ENCODE peak calls at places on chromosomes 1 and 21, in six cellular contexts. One of them, this sample, is unnamed.

GRCh38 chr21:44260791-44261190 is 906 bp downstream of the DNMT3L start:
- DNase-seq in AG10803: no peak
- DNase-seq in HFF-Myc: no peak
- DNase-seq in Panc1: no peak
- DNase-seq in WTC11: no peak
- DNase-seq in heart left ventricle: no peak
- DNase-seq in this sample: no peak

GRCh38 chr21:45559216-45560105 is 17.2 kb upstream of the SLC19A1 start:
- DNase-seq in Panc1: no peak
- DNase-seq in AG10803: no peak
- DNase-seq in HFF-Myc: no peak
- DNase-seq in heart left ventricle: no peak
- DNase-seq in WTC11: no peak
- DNase-seq in this sample: no peak

GRCh38 chr1:30527511-30528140 is 195.8 kb downstream of the MATN1 start:
- DNase-seq in heart left ventricle: no peak
- DNase-seq in AG10803: no peak
- DNase-seq in HFF-Myc: no peak
- DNase-seq in WTC11: no peak
- DNase-seq in Panc1: no peak
- DNase-seq in this sample: no peak

GRCh38 chr1:118944546-118944945 is 43.6 kb downstream of the TBX15 start:
- DNase-seq in heart left ventricle: no peak
- DNase-seq in WTC11: no peak
- DNase-seq in AG10803: no peak
- DNase-seq in Panc1: no peak
- DNase-seq in HFF-Myc: no peak
- DNase-seq in this sample: no peak

GRCh38 chr1:228396770-228397453 is 9.7 kb downstream of the TRIM11 start:
- DNase-seq in heart left ventricle: peak; percentile 44
- DNase-seq in WTC11: no peak
- DNase-seq in Panc1: no peak
- DNase-seq in HFF-Myc: no peak
- DNase-seq in AG10803: no peak
- DNase-seq in this sample: no peak

GRCh38 chr1:41751804-41752513 is 166.8 kb downstream of the HIVEP3 start:
- DNase-seq in Panc1: no peak
- DNase-seq in AG10803: peak; percentile 40
- DNase-seq in heart left ventricle: no peak
- DNase-seq in WTC11: no peak
- DNase-seq in HFF-Myc: no peak
- DNase-seq in this sample: no peak

GRCh38 chr21:44699502-44700001 is 2.6 kb downstream of the KRTAP10-12 start:
- DNase-seq in heart left ventricle: no peak
- DNase-seq in Panc1: no peak
- DNase-seq in HFF-Myc: no peak
- DNase-seq in WTC11: no peak
- DNase-seq in AG10803: no peak
- DNase-seq in this sample: no peak

GRCh38 chr21:45208627-45208951 is 79.1 kb downstream of the POFUT2 start:
- DNase-seq in AG10803: no peak
- DNase-seq in heart left ventricle: no peak
- DNase-seq in WTC11: no peak
- DNase-seq in Panc1: no peak
- DNase-seq in HFF-Myc: no peak
- DNase-seq in this sample: peak; percentile 30

GRCh38 chr1:82114887-82115286 is 314.2 kb downstream of the ADGRL2 start:
- DNase-seq in HFF-Myc: no peak
- DNase-seq in heart left ventricle: no peak
- DNase-seq in Panc1: no peak
- DNase-seq in AG10803: no peak
- DNase-seq in WTC11: no peak
- DNase-seq in this sample: no peak

GRCh38 chr1:37875833-37876232 is 16.4 kb upstream of the MTF1 start:
- DNase-seq in heart left ventricle: no peak
- DNase-seq in AG10803: no peak
- DNase-seq in Panc1: no peak
- DNase-seq in WTC11: no peak
- DNase-seq in HFF-Myc: no peak
- DNase-seq in this sample: no peak
- TF ChIP-seq CTCF in heart left ventricle: no peak
- TF ChIP-seq CTCF in AG10803: no peak
- TF ChIP-seq CTCF in Panc1: no peak
- TF ChIP-seq CTCF in WTC11: no peak
- TF ChIP-seq CTCF in HFF-Myc: no peak
- TF ChIP-seq CTCF in this sample: no peak

DNA sequence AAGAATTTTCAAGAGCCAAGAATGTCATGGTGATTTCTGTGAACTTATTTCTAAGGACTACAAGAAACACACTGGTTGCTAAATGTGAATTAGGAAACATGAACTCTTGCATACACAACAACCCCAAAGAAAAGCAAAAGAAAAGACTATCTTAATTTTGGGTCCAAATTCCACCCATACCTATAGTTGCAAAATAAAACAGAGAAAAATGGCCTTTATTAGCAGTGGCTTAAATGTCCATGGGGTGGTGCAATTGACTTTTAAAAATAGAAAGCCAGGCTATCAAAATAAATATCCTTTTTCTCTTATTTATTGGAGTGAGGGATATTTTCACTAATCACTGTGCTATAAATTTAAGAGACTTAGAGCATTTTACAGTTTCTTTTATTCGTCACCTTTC is 80.9 kb upstream of the DPYD start:
- DNase-seq in HFF-Myc: no peak
- DNase-seq in Panc1: no peak
- DNase-seq in WTC11: no peak
- DNase-seq in heart left ventricle: no peak
- DNase-seq in AG10803: peak; percentile 63
- DNase-seq in this sample: no peak
- TF ChIP-seq CTCF in HFF-Myc: peak; percentile 6
- TF ChIP-seq CTCF in Panc1: no peak
- TF ChIP-seq CTCF in WTC11: no peak
- TF ChIP-seq CTCF in heart left ventricle: no peak
- TF ChIP-seq CTCF in AG10803: peak; percentile 52
- TF ChIP-seq CTCF in this sample: peak; percentile 26

GRCh38 chr1:87897486-87897885 is 568.8 kb downstream of the LMO4 start:
- DNase-seq in HFF-Myc: no peak
- DNase-seq in WTC11: no peak
- DNase-seq in AG10803: no peak
- DNase-seq in Panc1: no peak
- DNase-seq in heart left ventricle: no peak
- DNase-seq in this sample: no peak

GRCh38 chr1:87899746-87900145 is 571.1 kb downstream of the LMO4 start:
- DNase-seq in HFF-Myc: no peak
- DNase-seq in AG10803: no peak
- DNase-seq in WTC11: no peak
- DNase-seq in Panc1: no peak
- DNase-seq in heart left ventricle: no peak
- DNase-seq in this sample: no peak

GRCh38 chr1:87894041-87894440 is 565.4 kb downstream of the LMO4 start:
- DNase-seq in heart left ventricle: no peak
- DNase-seq in HFF-Myc: no peak
- DNase-seq in Panc1: no peak
- DNase-seq in AG10803: no peak
- DNase-seq in WTC11: no peak
- DNase-seq in this sample: no peak

GRCh38 chr1:87902830-87903614 is 574.3 kb downstream of the LMO4 start:
- DNase-seq in AG10803: peak; percentile 13
- DNase-seq in WTC11: no peak
- DNase-seq in heart left ventricle: no peak
- DNase-seq in HFF-Myc: no peak
- DNase-seq in Panc1: no peak
- DNase-seq in this sample: peak; percentile 1

DNA sequence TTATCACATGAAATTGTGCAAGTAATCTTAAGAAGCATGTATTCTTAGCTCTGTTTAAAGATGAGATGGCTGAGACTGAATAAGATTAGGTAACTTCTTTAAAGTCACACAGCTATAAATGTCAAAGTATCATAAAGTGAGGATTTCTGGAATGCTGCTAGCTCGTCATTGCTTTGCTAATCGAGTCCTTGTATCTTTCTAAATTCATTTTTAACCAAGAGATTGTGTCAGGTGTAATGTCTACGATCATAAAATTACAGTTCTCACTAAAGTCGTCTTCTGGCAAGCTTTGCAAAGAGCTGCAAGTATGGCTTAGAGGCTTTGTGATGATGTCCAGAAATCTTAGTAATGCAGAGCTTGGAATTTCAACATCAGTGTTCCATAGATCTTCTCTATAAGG is 569.7 kb downstream of the LMO4 start:
- DNase-seq in HFF-Myc: no peak
- DNase-seq in heart left ventricle: no peak
- DNase-seq in Panc1: no peak
- DNase-seq in WTC11: no peak
- DNase-seq in AG10803: no peak
- DNase-seq in this sample: no peak
- TF ChIP-seq CTCF in HFF-Myc: no peak
- TF ChIP-seq CTCF in heart left ventricle: no peak
- TF ChIP-seq CTCF in Panc1: no peak
- TF ChIP-seq CTCF in WTC11: no peak
- TF ChIP-seq CTCF in AG10803: no peak
- TF ChIP-seq CTCF in this sample: no peak

GRCh38 chr1:89953072-89953626 is 41.8 kb upstream of the ZNF326 start:
- DNase-seq in WTC11: peak; percentile 56
- DNase-seq in AG10803: peak; percentile 87
- DNase-seq in HFF-Myc: peak; percentile 68
- DNase-seq in heart left ventricle: no peak
- DNase-seq in Panc1: peak; percentile 59
- DNase-seq in this sample: peak; percentile 61
- TF ChIP-seq CTCF in WTC11: no peak
- TF ChIP-seq CTCF in AG10803: peak; percentile 7
- TF ChIP-seq CTCF in HFF-Myc: peak; percentile 21
- TF ChIP-seq CTCF in heart left ventricle: peak; percentile 9
- TF ChIP-seq CTCF in Panc1: peak; percentile 22
- TF ChIP-seq CTCF in this sample: peak; percentile 34

GRCh38 chr1:15524283-15525042 is 448 bp upstream of the CASP9 start:
- DNase-seq in AG10803: peak; percentile 98
- DNase-seq in WTC11: peak; percentile 100
- DNase-seq in heart left ventricle: peak; percentile 100
- DNase-seq in Panc1: peak; percentile 94
- DNase-seq in HFF-Myc: peak; percentile 76
- DNase-seq in this sample: peak; percentile 100

GRCh38 chr1:15523922-15524282 is at the start of gene CASP9:
- DNase-seq in heart left ventricle: no peak
- DNase-seq in WTC11: no peak
- DNase-seq in Panc1: no peak
- DNase-seq in HFF-Myc: no peak
- DNase-seq in AG10803: no peak
- DNase-seq in this sample: no peak

GRCh38 chr1:15526490-15527339 is at the start of gene DNAJC16:
- DNase-seq in Panc1: peak; percentile 100
- DNase-seq in AG10803: peak; percentile 100
- DNase-seq in HFF-Myc: peak; percentile 100
- DNase-seq in WTC11: peak; percentile 99
- DNase-seq in heart left ventricle: peak; percentile 98
- DNase-seq in this sample: peak; percentile 98

GRCh38 chr1:15525043-15525958 is 1.3 kb upstream of the CASP9 start:
- DNase-seq in WTC11: peak; percentile 31
- DNase-seq in Panc1: no peak
- DNase-seq in heart left ventricle: no peak
- DNase-seq in AG10803: no peak
- DNase-seq in HFF-Myc: peak; percentile 94
- DNase-seq in this sample: peak; percentile 100

DNA sequence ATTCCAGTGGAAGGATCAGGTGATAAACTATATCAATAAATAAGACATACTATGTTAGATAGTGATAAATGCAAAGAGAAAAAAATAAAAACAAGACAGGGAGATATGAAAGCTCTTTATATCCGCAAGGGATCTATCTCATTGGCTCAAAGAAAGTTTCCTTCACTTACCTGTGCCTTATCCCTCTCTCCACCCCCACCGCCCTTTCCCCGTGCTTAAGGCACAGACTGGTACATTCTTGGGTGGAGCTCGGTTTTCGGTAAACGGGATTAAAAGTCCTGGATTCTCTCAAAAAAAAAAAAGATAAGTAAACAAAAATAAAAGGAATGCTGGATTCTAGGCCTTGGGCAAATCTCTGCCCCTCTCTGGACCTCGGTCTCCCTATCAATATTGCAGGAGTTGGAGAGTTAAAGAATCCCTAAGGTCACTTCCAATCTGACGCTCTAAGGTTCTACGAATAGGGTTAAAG is 593 bp upstream of the DNAJC16 start:
- DNase-seq in HFF-Myc: no peak
- DNase-seq in heart left ventricle: no peak
- DNase-seq in Panc1: no peak
- DNase-seq in WTC11: no peak
- DNase-seq in AG10803: no peak
- DNase-seq in this sample: peak; percentile 48
- TF ChIP-seq CTCF in HFF-Myc: no peak
- TF ChIP-seq CTCF in heart left ventricle: no peak
- TF ChIP-seq CTCF in Panc1: no peak
- TF ChIP-seq CTCF in WTC11: no peak
- TF ChIP-seq CTCF in AG10803: no peak
- TF ChIP-seq CTCF in this sample: no peak

DNA sequence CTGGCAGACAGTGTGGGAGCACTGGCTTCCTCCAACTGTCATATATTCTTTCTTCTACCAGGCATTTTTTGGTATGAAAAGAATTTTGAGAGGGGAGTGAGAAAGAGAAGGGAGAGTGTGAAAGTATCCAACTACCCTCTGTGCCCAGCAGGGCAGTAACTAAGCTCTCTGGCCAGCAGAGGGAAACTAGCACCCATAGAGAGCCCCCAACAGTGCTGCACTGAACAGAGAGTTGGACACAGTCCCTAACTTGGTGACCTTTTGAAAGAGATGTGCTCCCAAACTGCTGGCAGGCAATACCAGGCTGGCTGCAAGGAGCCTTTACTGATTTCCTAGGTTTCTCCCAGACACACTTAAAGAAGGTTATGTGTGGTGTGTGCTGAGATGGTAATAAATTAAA is 118.8 kb upstream of the PBX1 start:
- DNase-seq in WTC11: peak; percentile 21
- DNase-seq in heart left ventricle: no peak
- DNase-seq in AG10803: peak; percentile 51
- DNase-seq in HFF-Myc: no peak
- DNase-seq in Panc1: no peak
- DNase-seq in this sample: no peak
- TF ChIP-seq CTCF in WTC11: no peak
- TF ChIP-seq CTCF in heart left ventricle: peak; percentile 64
- TF ChIP-seq CTCF in AG10803: peak; percentile 57
- TF ChIP-seq CTCF in HFF-Myc: peak; percentile 46
- TF ChIP-seq CTCF in Panc1: peak; percentile 12
- TF ChIP-seq CTCF in this sample: no peak

This sample was measured in activated CD8-positive, alpha-beta T cell treated with anti-CD3 and anti-CD28 coated beads for 36 hours.